ENCODE peak calls at places on chromosome 4, in six cellular contexts. M is astrocyte; C is CD8-positive, alpha-beta T cell; P is mesenchymal stem cell; V is tibial nerve; N is IMR-90. B is an unnamed sample.

GRCh38 chr4:71195932-71196331 is 142.9 kb upstream of the SLC4A4 start:
- DNase-seq in M (peak; percentile 91), C (no peak), P (peak; percentile 80), V (no peak), N (peak; percentile 87), B (no peak)

GRCh38 chr4:41718907-41719306 is 29.6 kb downstream of the PHOX2B start:
- DNase-seq in M (peak; percentile 54), C (no peak), P (peak; percentile 6), V (no peak), N (peak; percentile 81), B (no peak)

GRCh38 chr4:153781717-153782416 is 7.0 kb downstream of the SFRP2 start:
- DNase-seq in M (peak; percentile 39), C (no peak), P (no peak), V (no peak), N (peak; percentile 16), B (no peak)

GRCh38 chr4:127555106-127555505 is 77.7 kb upstream of the INTU start:
- DNase-seq in M (no peak), C (no peak), P (no peak), V (no peak), N (no peak), B (no peak)

GRCh38 chr4:167595898-167596297 is 361.6 kb upstream of the SPOCK3 start:
- DNase-seq in M (no peak), C (no peak), P (no peak), V (no peak), N (no peak), B (no peak)

GRCh38 chr4:142262956-142263355 is 583.1 kb downstream of the INPP4B start:
- DNase-seq in M (no peak), C (no peak), P (no peak), V (no peak), N (no peak), B (no peak)

GRCh38 chr4:18051281-18051680 is 29.7 kb upstream of the LCORL start:
- DNase-seq in M (no peak), C (no peak), P (no peak), V (no peak), N (peak; percentile 20), B (no peak)

GRCh38 chr4:89438102-89438831 is 130.7 kb upstream of the GPRIN3 start:
- DNase-seq in M (no peak), C (peak; percentile 14), P (peak; percentile 67), V (no peak), N (peak; percentile 49), B (peak; percentile 19)

GRCh38 chr4:153497988-153498967 is 32.1 kb downstream of the TMEM131L start:
- DNase-seq in M (peak; percentile 85), C (no peak), P (no peak), V (no peak), N (peak; percentile 86), B (no peak)

GRCh38 chr4:73693816-73694215 is 46.6 kb upstream of the CXCL8 start:
- DNase-seq in M (no peak), C (no peak), P (no peak), V (no peak), N (no peak), B (no peak)

GRCh38 chr4:110359076-110359475 is 116.9 kb upstream of the ENPEP start:
- DNase-seq in M (no peak), C (no peak), P (no peak), V (no peak), N (no peak), B (no peak)

GRCh38 chr4:7552466-7552865 is 117.7 kb upstream of the PSAPL1 start:
- DNase-seq in M (no peak), C (no peak), P (no peak), V (no peak), N (no peak), B (no peak)

GRCh38 chr4:54363037-54363436 is 133.9 kb downstream of the PDGFRA start:
- DNase-seq in M (no peak), C (no peak), P (no peak), V (no peak), N (no peak), B (no peak)

GRCh38 chr4:3461515-3462291 is 1.4 kb upstream of the DOK7 start:
- DNase-seq in M (no peak), C (no peak), P (no peak), V (no peak), N (no peak), B (no peak)

GRCh38 chr4:106266201-106266600 is 49.8 kb downstream of the TBCK start:
- DNase-seq in M (peak; percentile 35), C (no peak), P (peak; percentile 70), V (no peak), N (peak; percentile 68), B (no peak)

GRCh38 chr4:118033148-118034060 is 882 bp upstream of the NDST3 start:
- DNase-seq in M (peak; percentile 47), C (no peak), P (peak; percentile 61), V (no peak), N (peak; percentile 24), B (no peak)

GRCh38 chr4:13640149-13640671 is 12.7 kb upstream of the BOD1L1 start:
- DNase-seq in M (peak; percentile 72), C (no peak), P (peak; percentile 94), V (no peak), N (peak; percentile 88), B (no peak)

GRCh38 chr4:88219099-88219498 is 60.7 kb upstream of the ABCG2 start:
- DNase-seq in M (peak; percentile 30), C (no peak), P (peak; percentile 66), V (no peak), N (peak; percentile 56), B (peak; percentile 55)

GRCh38 chr4:173857828-173858227 is 327.8 kb upstream of the HAND2 start:
- DNase-seq in M (no peak), C (no peak), P (peak; percentile 6), V (no peak), N (no peak), B (no peak)

GRCh38 chr4:54643172-54643571 is 14.6 kb upstream of the KIT start:
- DNase-seq in M (no peak), C (no peak), P (no peak), V (no peak), N (no peak), B (no peak)

GRCh38 chr4:86595426-86595805 is 1.3 kb downstream of the PTPN13 start:
- DNase-seq in M (peak; percentile 32), C (no peak), P (peak; percentile 75), V (no peak), N (peak; percentile 30), B (no peak)

DNA sequence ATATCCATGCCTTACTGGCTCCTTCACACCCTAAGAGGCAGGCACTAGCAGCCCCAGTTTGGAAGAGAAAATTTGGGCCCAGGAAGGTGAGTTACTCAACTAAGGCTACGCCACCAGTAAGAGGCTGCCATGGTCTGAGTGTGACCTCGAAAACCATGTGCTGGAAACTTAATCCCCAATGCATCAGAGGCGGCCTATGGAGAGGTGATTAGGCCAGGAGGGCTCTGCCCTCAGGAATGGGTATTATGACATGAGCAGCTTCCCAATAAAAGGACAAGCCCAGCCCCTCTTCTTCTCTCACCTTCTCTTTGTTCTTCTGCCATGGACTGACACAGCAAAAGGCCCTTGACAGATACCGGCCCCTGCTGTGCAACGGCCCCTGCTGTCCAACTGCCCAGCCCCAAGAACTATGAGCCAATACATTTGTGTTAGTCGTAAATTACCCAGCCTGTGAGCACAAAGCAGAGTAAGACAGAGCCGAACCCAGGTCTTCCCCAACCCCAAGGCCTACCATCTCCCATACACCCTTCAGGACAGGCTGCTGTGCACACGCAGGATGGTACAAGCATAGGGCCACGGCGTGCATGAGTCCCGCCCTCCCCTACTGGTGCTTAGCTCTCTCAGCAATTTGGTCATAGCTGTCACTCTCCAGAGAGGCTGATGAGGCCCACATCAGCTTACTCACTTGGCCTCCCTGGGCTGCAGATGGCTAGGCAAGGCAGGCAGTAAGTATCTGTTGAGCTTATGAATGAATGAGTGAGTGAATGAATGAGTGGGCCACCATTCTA is 14.2 kb downstream of the WDR1 start:
- DNase-seq in M (no peak), C (no peak), P (no peak), V (no peak), N (no peak), B (no peak)
- H3K4me1 ChIP-seq in M (peaks cover 78% of the 10 kb centered on the region), C (peaks cover 97% of the 10 kb centered on the region), P (peaks cover 80% of the 10 kb centered on the region), V (peaks cover 92% of the 10 kb centered on the region), N (peaks cover 55% of the 10 kb centered on the region), B (peaks cover 99% of the 10 kb centered on the region)

GRCh38 chr4:146051724-146052396 is 113.2 kb upstream of the ZNF827 start:
- DNase-seq in M (peak; percentile 72), C (no peak), P (no peak), V (no peak), N (peak; percentile 72), B (no peak)

GRCh38 chr4:146049802-146050201 is 111.2 kb upstream of the ZNF827 start:
- DNase-seq in M (no peak), C (no peak), P (no peak), V (no peak), N (no peak), B (no peak)

GRCh38 chr4:146054676-146055075 is 116.1 kb upstream of the ZNF827 start:
- DNase-seq in M (no peak), C (no peak), P (no peak), V (no peak), N (no peak), B (no peak)

GRCh38 chr4:146058531-146058930 is 117.0 kb upstream of the LSM6 start:
- DNase-seq in M (no peak), C (no peak), P (no peak), V (no peak), N (no peak), B (no peak)

GRCh38 chr4:146053901-146054300 is 115.3 kb upstream of the ZNF827 start:
- DNase-seq in M (peak; percentile 35), C (no peak), P (no peak), V (no peak), N (peak; percentile 11), B (no peak)
- H3K27ac ChIP-seq in M (no peak overlapping the region), C (no peak overlapping the region), P (no peak overlapping the region), V (no peak overlapping the region), N (no peak overlapping the region), B (no peak overlapping the region)

GRCh38 chr4:30769093-30769492 is 48.9 kb downstream of the PCDH7 start:
- DNase-seq in M (no peak), C (no peak), P (no peak), V (no peak), N (no peak), B (no peak)
- H3K27me3 ChIP-seq in M (no peaks in the 10 kb centered on the region), C (no peaks in the 10 kb centered on the region), P (no peaks in the 10 kb centered on the region), V (no peaks in the 10 kb centered on the region), N (no peaks in the 10 kb centered on the region), B (no peaks in the 10 kb centered on the region)

GRCh38 chr4:53009824-53010223 is 147.7 kb downstream of the RASL11B start:
- DNase-seq in M (no peak), C (no peak), P (no peak), V (no peak), N (no peak), B (no peak)

GRCh38 chr4:53010320-53010719 is 148.2 kb downstream of the RASL11B start:
- DNase-seq in M (peak; percentile 58), C (no peak), P (peak; percentile 63), V (peak; percentile 38), N (peak; percentile 53), B (no peak)

GRCh38 chr4:53012738-53013137 is 150.6 kb downstream of the RASL11B start:
- DNase-seq in M (no peak), C (no peak), P (peak; percentile 61), V (no peak), N (peak; percentile 30), B (no peak)

GRCh38 chr4:53013873-53014272 is 151.8 kb downstream of the RASL11B start:
- DNase-seq in M (no peak), C (no peak), P (no peak), V (no peak), N (no peak), B (no peak)

DNA sequence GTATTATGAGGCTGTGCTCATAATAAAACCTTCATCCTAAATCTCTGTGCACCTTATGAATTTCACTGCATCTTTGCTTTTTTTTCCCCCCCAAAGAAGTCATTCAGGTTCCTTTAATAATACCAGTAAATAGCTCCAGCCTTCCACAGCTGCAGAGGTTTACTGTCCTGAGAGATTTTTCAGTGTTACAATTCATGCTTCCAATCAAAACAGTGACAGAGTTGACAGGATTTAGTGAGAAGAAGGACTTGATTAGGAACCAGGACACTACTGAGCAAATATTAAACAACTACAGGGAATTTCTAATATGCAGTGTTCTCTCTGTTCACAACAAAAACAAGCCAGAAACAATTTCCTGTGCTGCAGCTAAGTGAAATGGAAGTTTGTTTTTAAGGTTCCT is 149.1 kb downstream of the RASL11B start:
- DNase-seq in M (no peak), C (no peak), P (no peak), V (no peak), N (no peak), B (no peak)
- H3K4me1 ChIP-seq in M (peaks cover 16% of the 10 kb centered on the region), C (peaks cover 12% of the 10 kb centered on the region), P (peaks cover 5% of the 10 kb centered on the region), V (peaks cover 49% of the 10 kb centered on the region), N (peaks cover 18% of the 10 kb centered on the region), B (peaks cover 12% of the 10 kb centered on the region)

B was measured in CD8-positive, alpha-beta memory T cell.